ENCODE peak calls at places on chromosomes 6 and 20, in seven cellular contexts. P, L, G, X, N, V and C are unnamed samples.
A peak's percentile ranks its signal among the peaks of the same experiment; 100 is the strongest.

GRCh38 chr6:108260126-108260808 is 573 bp downstream of the SNX3 start:
- DNase-seq in P (peak; percentile 57), L (peak; percentile 43), G (no peak), X (peak; percentile 45), N (peak; percentile 60), V (peak; percentile 67), C (no peak)

GRCh38 chr6:31952890-31953289 is 5.9 kb downstream of the NELFE start:
- DNase-seq in P (no peak), L (no peak), G (no peak), X (no peak), N (no peak), V (no peak), C (no peak)

GRCh38 chr6:124676033-124676432 is 286.2 kb upstream of the RNF217 start:
- DNase-seq in P (no peak), L (peak; percentile 65), G (peak; percentile 56), X (peak; percentile 42), N (peak; percentile 61), V (no peak), C (no peak)

GRCh38 chr6:44084231-44085014 is 42.8 kb downstream of the MRPL14 start:
- DNase-seq in P (no peak), L (peak; percentile 55), G (no peak), X (peak; percentile 75), N (no peak), V (no peak), C (no peak)

GRCh38 chr6:85797993-85798392 is 155.3 kb upstream of the SYNCRIP start:
- DNase-seq in P (peak; percentile 34), L (no peak), G (no peak), X (no peak), N (peak; percentile 10), V (peak; percentile 55), C (no peak)

GRCh38 chr6:141359953-141360352 is 772.8 kb upstream of the GJE1 start:
- DNase-seq in P (no peak), L (peak; percentile 36), G (peak; percentile 31), X (no peak), N (peak; percentile 83), V (no peak), C (no peak)

GRCh38 chr6:100554228-100554627 is 89.5 kb upstream of the SIM1 start:
- DNase-seq in P (no peak), L (no peak), G (no peak), X (no peak), N (peak; percentile 4), V (no peak), C (no peak)

GRCh38 chr6:7251861-7252260 is 61.1 kb downstream of the SSR1 start:
- DNase-seq in P (no peak), L (no peak), G (no peak), X (no peak), N (no peak), V (no peak), C (no peak)

GRCh38 chr6:137893726-137894125 is 26.7 kb downstream of the TNFAIP3 start:
- DNase-seq in P (no peak), L (no peak), G (no peak), X (no peak), N (no peak), V (no peak), C (no peak)

GRCh38 chr6:166658792-166659150 is 31.7 kb upstream of the RPS6KA2 start:
- DNase-seq in P (no peak), L (no peak), G (no peak), X (no peak), N (no peak), V (no peak), C (no peak)

GRCh38 chr6:5525209-5525608 is 263.9 kb downstream of the FARS2 start:
- DNase-seq in P (no peak), L (no peak), G (peak; percentile 18), X (peak; percentile 40), N (peak; percentile 73), V (no peak), C (peak; percentile 54)

GRCh38 chr20:63697357-63697867 is 960 bp downstream of the TNFRSF6B start:
- DNase-seq in P (no peak), L (no peak), G (no peak), X (no peak), N (no peak), V (no peak), C (no peak)

GRCh38 chr20:48352042-48352441 is 475.8 kb downstream of the PREX1 start:
- DNase-seq in P (no peak), L (no peak), G (no peak), X (no peak), N (no peak), V (no peak), C (no peak)

GRCh38 chr20:48348022-48348421 is 479.8 kb downstream of the PREX1 start:
- DNase-seq in P (no peak), L (no peak), G (no peak), X (no peak), N (no peak), V (no peak), C (no peak)

GRCh38 chr20:48352628-48353027 is 475.2 kb downstream of the PREX1 start:
- DNase-seq in P (no peak), L (no peak), G (no peak), X (no peak), N (no peak), V (no peak), C (no peak)

GRCh38 chr20:48349673-48350072 is 478.1 kb downstream of the PREX1 start:
- DNase-seq in P (no peak), L (no peak), G (no peak), X (no peak), N (no peak), V (no peak), C (no peak)

DNA sequence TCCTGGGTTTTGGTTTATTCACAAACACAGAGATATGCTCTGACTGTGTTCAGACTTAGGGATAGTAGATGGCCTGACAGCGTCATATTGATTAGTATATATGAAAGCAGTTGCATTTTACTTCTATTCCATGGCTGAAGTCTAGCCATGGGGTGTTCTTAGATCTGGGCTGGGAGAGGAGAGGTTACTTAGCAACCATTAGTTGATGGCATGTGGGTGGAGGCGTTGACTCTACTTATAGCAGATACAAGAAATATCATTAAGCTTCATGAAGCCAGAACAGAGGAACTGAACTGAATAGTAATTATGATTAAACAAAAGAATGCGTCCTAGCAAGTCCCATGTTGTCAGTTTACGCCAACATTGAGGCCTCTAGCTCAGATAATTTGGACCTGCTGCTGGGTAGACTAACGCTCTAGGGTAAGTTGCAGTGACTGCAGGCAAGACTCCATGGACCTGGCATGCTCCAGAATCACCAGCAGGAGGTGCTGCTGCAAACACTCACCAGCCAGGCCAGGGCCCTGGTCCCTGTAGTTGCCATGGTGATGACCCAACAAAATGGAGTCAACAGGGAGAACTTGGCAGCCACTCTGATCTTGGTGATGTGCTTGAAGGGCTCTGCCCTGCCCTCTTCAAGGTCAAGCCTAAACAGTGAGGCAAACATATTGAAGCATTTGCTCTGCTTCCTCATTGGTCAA is 477.4 kb downstream of the PREX1 start:
- DNase-seq in P (no peak), L (no peak), G (no peak), X (no peak), N (peak; percentile 10), V (no peak), C (no peak)
- TF ChIP-seq CTCF in P (no peak), L (peak; percentile 10), G (peak; percentile 17), X (no peak), N (peak; percentile 8), V (peak; percentile 13), C (no peak)

GRCh38 chr6:35259194-35259945 is at the start of gene ZNF76:
- DNase-seq in P (peak; percentile 99), L (peak; percentile 98), G (peak; percentile 88), X (peak; percentile 95), N (peak; percentile 98), V (peak; percentile 98), C (peak; percentile 42)

GRCh38 chr6:35259946-35260626 is 551 bp downstream of the ZNF76 start:
- DNase-seq in P (peak; percentile 82), L (peak; percentile 18), G (no peak), X (peak; percentile 16), N (peak; percentile 51), V (peak; percentile 81), C (no peak)

GRCh38 chr6:35262596-35262995 is 3.1 kb downstream of the ZNF76 start:
- DNase-seq in P (no peak), L (no peak), G (no peak), X (peak; percentile 25), N (peak; percentile 41), V (no peak), C (no peak)

GRCh38 chr6:35258858-35259193 is 709 bp upstream of the ZNF76 start:
- DNase-seq in P (no peak), L (peak; percentile 72), G (peak; percentile 36), X (peak; percentile 59), N (peak; percentile 58), V (no peak), C (no peak)

DNA sequence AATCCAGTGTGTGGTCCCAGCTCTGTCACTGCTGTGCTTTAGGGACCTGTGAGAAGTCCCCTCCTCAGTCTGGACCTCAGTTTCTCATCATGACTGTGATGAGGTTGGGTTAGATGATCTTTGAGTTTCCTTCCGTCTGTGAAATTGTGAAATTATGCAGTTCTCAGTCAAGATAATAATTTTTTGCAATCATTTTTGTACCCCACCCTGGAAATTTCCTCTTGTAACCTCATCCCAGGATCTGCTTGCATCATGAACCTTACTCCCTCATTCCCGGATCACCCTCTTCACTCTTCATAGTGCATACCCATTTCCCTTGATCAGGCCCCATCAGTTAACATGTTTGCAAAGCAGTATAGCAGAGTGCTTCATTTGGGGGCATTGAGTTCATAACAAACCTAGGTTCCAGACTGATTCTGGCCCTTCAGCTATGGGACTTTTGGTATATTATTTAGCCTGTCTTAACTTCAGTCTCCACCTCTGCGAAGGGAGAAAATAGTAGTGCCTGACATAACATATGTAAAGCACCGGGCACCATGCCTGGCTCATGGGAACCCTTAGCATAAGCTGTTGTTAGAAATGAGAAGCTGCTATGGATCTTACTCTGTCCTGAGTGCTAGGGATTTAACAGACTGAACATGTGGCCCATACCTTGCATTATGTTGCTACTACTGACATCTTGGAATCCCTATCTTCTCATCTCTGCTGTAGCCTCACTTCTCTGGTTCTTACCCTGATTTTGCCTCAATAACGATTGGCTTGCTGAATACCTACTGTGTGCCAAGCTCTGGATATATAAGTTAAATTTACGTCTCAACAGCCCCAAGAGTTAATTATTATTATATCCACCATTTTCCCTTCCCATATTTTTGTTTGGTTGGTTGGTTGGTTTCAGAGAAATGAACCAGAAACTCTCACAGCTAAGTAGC is 1.4 kb downstream of the ZNF76 start:
- DNase-seq in P (no peak), L (no peak), G (no peak), X (no peak), N (peak; percentile 17), V (no peak), C (no peak)
- H3K4me3 ChIP-seq in P (no peak overlapping the region), L (peak overlapping the region; percentile 93), G (peak overlapping the region; percentile 88), X (no peak overlapping the region), N (peak overlapping the region; percentile 94), V (no peak overlapping the region), C (peak overlapping the region; percentile 99)

GRCh38 chr20:38805958-38806854 is 709 bp downstream of the PPP1R16B start:
- DNase-seq in P (peak; percentile 19), L (no peak), G (no peak), X (no peak), N (no peak), V (no peak), C (no peak)
- TF ChIP-seq CTCF in P (no peak), L (no peak), G (no peak), X (no peak), N (no peak), V (no peak), C (no peak)

GRCh38 chr6:30358340-30358679 is 13.4 kb downstream of the RPP21 start:
- DNase-seq in P (no peak), L (no peak), G (no peak), X (peak; percentile 6), N (no peak), V (no peak), C (no peak)
- H3K4me3 ChIP-seq in P (no peak overlapping the region), L (no peak overlapping the region), G (peak overlapping the region; percentile 35), X (peak overlapping the region; percentile 16), N (peak overlapping the region; percentile 59), V (peak overlapping the region; percentile 19), C (peak overlapping the region; percentile 57)

GRCh38 chr6:122476131-122476530 is 4.5 kb upstream of the SERINC1 start:
- DNase-seq in P (no peak), L (peak; percentile 42), G (no peak), X (peak; percentile 33), N (peak; percentile 46), V (no peak), C (no peak)
- TF ChIP-seq CTCF in P (no peak), L (peak; percentile 53), G (peak; percentile 17), X (peak; percentile 62), N (peak; percentile 60), V (peak; percentile 9), C (no peak)